ENCODE peak calls at places on chromosomes 12 and 14, in five cellular contexts. K is stomach, M is breast epithelium, P is Peyer's patch, F is HepG2. B is an unnamed sample.

GRCh38 chr12:59166457-59166856 is 246.2 kb upstream of the LRIG3 start:
- DNase-seq in K (no peak), M (no peak), P (no peak), F (no peak), B (no peak)

GRCh38 chr14:74905595-74906142 is 17.4 kb downstream of the RPS6KL1 start:
- DNase-seq in K (peak), M (peak), P (peak), F (peak), B (peak)

GRCh38 chr12:76519538-76519937 is 40.0 kb downstream of the OSBPL8 start:
- DNase-seq in K (no peak), M (no peak), P (peak), F (no peak), B (no peak)

GRCh38 chr14:72515779-72516770 is 377.8 kb downstream of the DPF3 start:
- DNase-seq in K (no peak), M (no peak), P (no peak), F (no peak), B (no peak)

GRCh38 chr12:24853588-24853987 is 95.3 kb downstream of the BCAT1 start:
- DNase-seq in K (no peak), M (no peak), P (no peak), F (no peak), B (no peak)

GRCh38 chr12:4041191-4041885 is 168.1 kb upstream of the PARP11 start:
- DNase-seq in K (no peak), M (no peak), P (no peak), F (no peak), B (no peak)

GRCh38 chr12:4997939-4998338 is 45.7 kb upstream of the KCNA5 start:
- DNase-seq in K (no peak), M (no peak), P (no peak), F (no peak), B (no peak)

GRCh38 chr14:95507701-95508103 is 8.7 kb downstream of the SYNE3 start:
- DNase-seq in K (peak), M (no peak), P (no peak), F (no peak), B (peak)

GRCh38 chr14:32075636-32076277 is 1.3 kb upstream of the ARHGAP5 start:
- DNase-seq in K (no peak), M (no peak), P (no peak), F (peak), B (peak)

GRCh38 chr14:81655423-81656314 is 122.0 kb upstream of the SEL1L start:
- DNase-seq in K (no peak), M (no peak), P (no peak), F (peak), B (peak)

GRCh38 chr12:75699728-75700496 is 188.5 kb upstream of the KRR1 start:
- DNase-seq in K (no peak), M (no peak), P (no peak), F (no peak), B (no peak)

GRCh38 chr12:126219654-126220279 is 1154.5 kb downstream of the AACS start:
- DNase-seq in K (no peak), M (no peak), P (no peak), F (no peak), B (no peak)

GRCh38 chr12:19382111-19382526 is 57.2 kb upstream of the AEBP2 start:
- DNase-seq in K (peak), M (no peak), P (no peak), F (peak), B (peak)

GRCh38 chr14:35789651-35790050 is 19.4 kb downstream of the RALGAPA1 start:
- DNase-seq in K (no peak), M (no peak), P (no peak), F (no peak), B (no peak)

GRCh38 chr14:99758121-99758871 is 34.9 kb upstream of the EML1 start:
- DNase-seq in K (no peak), M (no peak), P (no peak), F (no peak), B (no peak)

GRCh38 chr12:72622556-72622955 is 350.4 kb downstream of the TRHDE start:
- DNase-seq in K (no peak), M (no peak), P (no peak), F (no peak), B (no peak)

GRCh38 chr12:76790564-76791552 is 26.9 kb downstream of the ZDHHC17 start:
- DNase-seq in K (no peak), M (no peak), P (no peak), F (peak), B (no peak)

GRCh38 chr12:111412007-111412829 is 6.5 kb downstream of the SH2B3 start:
- DNase-seq in K (no peak), M (no peak), P (peak), F (no peak), B (no peak)

GRCh38 chr14:71680733-71681387 is 251.4 kb upstream of the RGS6 start:
- DNase-seq in K (no peak), M (no peak), P (no peak), F (no peak), B (no peak)

GRCh38 chr14:29607129-29607528 is 320.5 kb downstream of the PRKD1 start:
- DNase-seq in K (no peak), M (no peak), P (no peak), F (no peak), B (no peak)

GRCh38 chr12:98754095-98754494 is 109.0 kb downstream of the APAF1 start:
- DNase-seq in K (no peak), M (no peak), P (no peak), F (peak), B (no peak)

GRCh38 chr12:119592232-119592631 is 1.3 kb upstream of the TMEM233 start:
- DNase-seq in K (no peak), M (no peak), P (no peak), F (no peak), B (no peak)

GRCh38 chr14:101535232-101535631 is 26.1 kb upstream of the DIO3 start:
- DNase-seq in K (no peak), M (no peak), P (no peak), F (peak), B (no peak)

GRCh38 chr14:22836301-22837058 is at the start of gene MMP14:
- DNase-seq in K (peak), M (no peak), P (peak), F (no peak), B (no peak)

GRCh38 chr12:120539303-120539702 is 5.1 kb downstream of the RNF10 start:
- DNase-seq in K (no peak), M (no peak), P (no peak), F (no peak), B (no peak)

GRCh38 chr12:26032719-26033241 is 74.3 kb downstream of the RASSF8 start:
- DNase-seq in K (no peak), M (no peak), P (no peak), F (no peak), B (no peak)

GRCh38 chr14:99945732-99946651 is 119.2 kb upstream of the EVL start:
- DNase-seq in K (no peak), M (no peak), P (no peak), F (no peak), B (peak)

GRCh38 chr14:99716850-99717681 is 33.0 kb downstream of the CYP46A1 start:
- DNase-seq in K (no peak), M (no peak), P (peak), F (no peak), B (no peak)

GRCh38 chr14:70642313-70643235 is 858 bp downstream of the TTC9 start:
- DNase-seq in K (no peak), M (no peak), P (peak), F (no peak), B (no peak)

GRCh38 chr14:96122496-96122895 is 82.1 kb upstream of the BDKRB2 start:
- DNase-seq in K (no peak), M (no peak), P (no peak), F (no peak), B (no peak)

GRCh38 chr12:92108651-92109050 is 37.0 kb downstream of the BTG1 start:
- DNase-seq in K (no peak), M (no peak), P (no peak), F (no peak), B (no peak)

GRCh38 chr14:105067969-105068301 is 2.7 kb upstream of the GPR132 start:
- DNase-seq in K (no peak), M (no peak), P (no peak), F (no peak), B (peak)

GRCh38 chr14:105065280-105066228 is at the start of gene GPR132:
- DNase-seq in K (peak), M (no peak), P (peak), F (no peak), B (peak)

GRCh38 chr14:105066285-105067071 is 1.2 kb upstream of the GPR132 start:
- DNase-seq in K (no peak), M (no peak), P (peak), F (no peak), B (peak)

GRCh38 chr14:105068818-105069217 is 3.6 kb upstream of the GPR132 start:
- DNase-seq in K (no peak), M (no peak), P (no peak), F (no peak), B (no peak)

GRCh38 chr14:105067140-105067968 is 2.1 kb upstream of the GPR132 start:
- DNase-seq in K (no peak), M (no peak), P (peak), F (no peak), B (peak)
- TF ChIP-seq POLR2A in K (no peak), M (no peak), P (no peak), F (no peak), B (no peak)

DNA sequence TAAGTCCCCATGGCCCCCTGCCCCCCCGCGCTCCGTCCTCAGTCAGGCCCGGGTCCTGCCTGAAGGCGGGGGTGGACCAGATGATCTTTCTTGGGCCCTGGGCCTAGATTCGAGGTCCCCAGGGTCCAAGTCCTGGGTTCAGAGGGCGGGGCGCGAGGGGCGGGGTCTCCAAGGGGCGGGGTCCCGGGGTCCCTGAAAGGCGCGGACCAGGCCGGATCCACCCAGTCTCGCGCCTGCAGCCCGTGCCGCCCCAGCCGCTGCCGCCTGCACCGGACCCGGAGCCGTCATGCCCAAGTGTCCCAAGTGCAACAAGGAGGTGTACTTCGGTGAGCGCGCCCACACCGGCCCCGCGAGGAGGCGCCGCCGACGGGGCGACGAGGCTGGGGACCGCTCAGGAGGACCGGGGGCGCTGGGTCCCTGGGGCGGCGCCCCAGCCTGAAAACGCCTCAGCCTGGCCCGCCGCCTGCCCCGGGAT is 325 bp downstream of the CRIP1 start:
- DNase-seq in K (no peak), M (no peak), P (peak), F (no peak), B (peak)
- TF ChIP-seq POLR2A in K (no peak), M (no peak), P (peak), F (no peak), B (no peak)

DNA sequence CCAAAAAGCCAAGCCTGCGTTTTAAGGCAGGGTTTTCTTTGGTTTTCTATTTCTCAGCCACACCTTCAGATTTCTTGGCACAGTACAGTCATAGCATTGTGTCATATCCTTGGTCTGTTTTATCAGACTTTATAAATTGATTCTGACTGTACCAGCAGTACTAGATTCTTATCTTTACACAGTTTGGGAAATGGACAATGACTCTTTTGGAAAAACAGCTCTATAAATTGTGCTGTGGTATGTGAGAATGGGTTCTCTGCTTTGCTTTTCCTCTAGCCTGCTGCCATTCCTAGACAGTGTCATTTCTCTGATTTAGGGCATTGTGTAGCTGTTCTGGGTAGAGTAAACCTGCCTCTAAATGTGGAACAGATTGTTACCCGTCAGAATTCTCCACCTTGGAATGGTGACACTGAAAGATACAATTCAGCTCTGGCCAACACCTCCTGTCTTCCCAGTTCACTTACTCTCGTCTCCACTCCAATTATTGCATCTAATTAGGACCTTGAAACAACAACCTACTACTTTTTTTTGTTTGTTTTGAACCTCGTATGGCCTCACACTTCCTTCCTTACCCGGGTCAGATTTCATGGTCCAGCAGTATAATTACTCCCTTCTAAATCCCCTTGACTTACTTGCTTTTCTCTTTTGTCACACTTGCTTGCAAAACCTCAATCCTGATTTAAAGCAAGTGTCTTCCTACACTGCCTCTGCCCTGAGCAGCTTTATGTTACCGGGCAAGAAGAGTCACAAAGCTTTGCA is 226.3 kb downstream of the ERC1 start:
- DNase-seq in K (no peak), M (no peak), P (no peak), F (no peak), B (no peak)
- TF ChIP-seq POLR2A in K (no peak), M (no peak), P (no peak), F (no peak), B (no peak)

DNA sequence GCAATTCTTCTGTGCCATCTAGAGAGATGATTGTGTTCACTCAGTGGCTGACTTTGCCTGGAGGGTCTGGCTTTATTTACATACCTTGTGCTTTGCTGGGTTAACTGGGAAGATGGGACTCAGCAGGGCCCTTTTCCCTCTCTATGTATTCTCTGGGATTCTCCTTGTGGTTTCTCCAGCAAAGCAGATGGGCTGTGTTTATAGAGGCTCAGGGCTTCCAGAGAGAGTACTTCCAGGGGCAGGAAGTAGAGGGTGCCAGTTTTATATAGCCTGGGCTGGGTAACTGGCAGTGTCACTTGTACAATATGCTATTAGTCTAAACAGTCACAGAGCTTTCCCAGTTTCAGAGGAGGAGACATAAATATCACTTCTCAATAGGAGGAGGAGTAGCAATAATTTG is 509.9 kb downstream of the DIO2 start:
- DNase-seq in K (no peak), M (no peak), P (no peak), F (no peak), B (no peak)
- TF ChIP-seq POLR2A in K (no peak), M (no peak), P (no peak), F (no peak), B (no peak)

GRCh38 chr14:55139696-55140509 is 10.9 kb downstream of the LGALS3 start:
- DNase-seq in K (no peak), M (no peak), P (no peak), F (no peak), B (no peak)
- TF ChIP-seq POLR2A in K (no peak), M (no peak), P (no peak), F (no peak), B (no peak)

DNA sequence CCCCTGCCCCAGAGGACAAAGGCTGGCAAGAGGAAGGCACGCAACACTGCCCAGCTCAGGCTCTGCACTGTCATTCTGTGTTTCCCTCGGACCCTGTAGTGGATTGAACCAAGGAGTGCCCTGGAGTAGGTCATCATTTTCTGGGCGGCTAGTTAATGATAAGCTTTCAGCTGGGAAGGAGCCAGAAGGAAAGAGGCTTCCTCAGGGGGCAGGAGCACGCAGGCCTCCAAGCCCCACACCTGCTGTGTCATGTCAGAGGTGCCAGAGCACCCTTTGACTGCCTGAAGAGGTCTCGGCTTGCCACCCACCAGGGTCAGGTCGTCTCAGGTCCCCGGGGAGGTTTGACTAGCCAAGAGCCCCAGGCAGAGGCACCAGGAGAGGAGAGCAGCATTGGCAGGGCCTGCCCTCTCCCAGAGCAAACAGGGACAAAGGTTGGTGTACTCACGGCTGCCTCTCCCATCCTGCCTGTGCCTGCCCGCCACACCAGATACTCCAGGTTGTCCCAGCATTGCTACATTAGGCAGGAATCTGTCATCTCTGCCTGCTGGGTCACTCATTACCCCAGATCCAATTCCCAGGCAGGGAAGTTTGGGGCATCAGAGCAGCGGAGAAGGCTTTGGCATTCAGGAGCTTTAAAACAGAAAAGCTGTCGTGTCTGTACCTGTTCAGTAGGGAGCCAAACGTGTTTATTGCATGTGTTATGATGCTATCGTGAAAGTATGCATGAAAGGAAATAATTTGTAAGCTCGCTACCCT is 33.5 kb upstream of the ATP2A2 start:
- DNase-seq in K (peak), M (peak), P (no peak), F (peak), B (peak)
- TF ChIP-seq POLR2A in K (no peak), M (no peak), P (peak), F (peak), B (peak)

GRCh38 chr14:50061664-50062437 is 54.5 kb downstream of the VCPKMT start:
- DNase-seq in K (peak), M (no peak), P (peak), F (peak), B (peak)

GRCh38 chr14:50063876-50064420 is 52.4 kb downstream of the VCPKMT start:
- DNase-seq in K (no peak), M (no peak), P (no peak), F (no peak), B (no peak)

GRCh38 chr14:50060871-50061663 is 55.3 kb downstream of the VCPKMT start:
- DNase-seq in K (no peak), M (no peak), P (peak), F (peak), B (no peak)

GRCh38 chr14:50064993-50065392 is 51.4 kb downstream of the VCPKMT start:
- DNase-seq in K (peak), M (no peak), P (peak), F (no peak), B (no peak)

GRCh38 chr14:50062438-50063039 is 53.8 kb downstream of the VCPKMT start:
- DNase-seq in K (peak), M (no peak), P (peak), F (peak), B (no peak)
- TF ChIP-seq POLR2A in K (no peak), M (no peak), P (peak), F (peak), B (peak)

DNA sequence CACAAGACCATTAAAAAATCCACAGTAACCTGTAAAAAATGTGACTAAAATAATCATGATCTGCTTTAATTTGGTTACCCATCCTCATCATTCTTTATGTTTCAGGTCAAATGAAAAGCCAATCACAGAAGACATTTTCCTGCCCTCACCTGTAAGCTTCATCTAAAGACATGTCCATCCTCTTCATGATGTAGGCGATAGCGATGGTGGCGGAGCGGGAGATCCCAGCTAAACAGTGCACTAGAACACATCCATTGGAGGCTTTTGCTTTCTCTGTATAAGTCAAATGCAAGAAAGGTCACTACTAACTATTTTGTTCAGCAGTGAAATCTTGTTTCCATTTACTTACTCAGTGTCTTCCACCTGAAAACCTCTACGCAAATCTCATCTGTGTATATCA is 82.6 kb downstream of the DUSP16 start:
- DNase-seq in K (no peak), M (no peak), P (no peak), F (no peak), B (no peak)
- TF ChIP-seq POLR2A in K (no peak), M (no peak), P (no peak), F (no peak), B (no peak)

DNA sequence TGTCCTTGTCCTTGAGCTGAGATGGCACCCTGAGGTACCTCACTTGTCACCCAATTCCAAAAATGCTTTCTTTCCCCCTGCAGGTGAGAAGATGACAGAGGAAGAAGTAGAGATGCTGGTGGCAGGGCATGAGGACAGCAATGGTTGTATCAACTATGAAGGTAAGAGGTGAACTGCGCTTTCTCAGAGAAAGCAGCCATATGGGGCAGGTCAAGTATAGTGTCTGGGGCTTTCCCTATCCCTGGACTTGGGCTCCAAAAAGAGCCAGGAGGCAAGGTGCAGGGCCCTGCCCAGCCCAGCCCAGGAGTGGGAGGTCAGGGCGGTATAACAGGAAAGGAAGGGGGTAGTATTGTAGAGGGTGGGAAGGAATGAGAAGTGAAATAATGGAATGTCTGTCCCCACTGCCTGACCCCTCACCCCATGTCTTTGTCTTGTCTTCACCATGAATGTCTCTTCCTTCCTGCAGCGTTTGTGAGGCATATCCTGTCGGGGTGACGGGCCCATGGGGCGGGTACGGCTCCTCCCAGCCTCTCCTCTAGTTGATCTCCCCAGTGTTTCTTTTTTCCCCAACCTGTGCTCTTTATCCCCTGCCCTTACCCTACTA is 2.1 kb downstream of the MYL6 start:
- DNase-seq in K (no peak), M (no peak), P (peak), F (no peak), B (no peak)
- TF ChIP-seq POLR2A in K (peak), M (no peak), P (no peak), F (no peak), B (no peak)